ENCODE peak calls at places on chromosomes 5 and 9, in nine cellular contexts. One of them, this sample, is unnamed.

GRCh38 chr5:173923236-173924104 is 35.3 kb downstream of the CPEB4 start:
- DNase-seq in CD4-positive, alpha-beta T cell: no peak
- DNase-seq in NK-92 treated with Interleukin-12 subunit alpha and Interleukin-12 subunit beta, amount 100 ng/mL, for 24 hours: no peak
- DNase-seq in B cell: no peak
- DNase-seq in left lung: no peak
- DNase-seq in Caki2: no peak
- DNase-seq in non-pigmented ciliary epithelial cell: peak
- DNase-seq in activated CD4-positive, alpha-beta T cell treated with anti-CD3 and anti-CD28 coated beads, Interleukin-2, amount 50 U/mL, for 4 hours: no peak
- DNase-seq in activated gamma-delta T cell treated with Interleukin-2 at 50 U/mL for 16 hours: no peak
- DNase-seq in this sample: no peak

GRCh38 chr9:37539634-37540033 is 36.5 kb downstream of the FBXO10 start:
- DNase-seq in activated CD4-positive, alpha-beta T cell treated with anti-CD3 and anti-CD28 coated beads, Interleukin-2, amount 50 U/mL, for 4 hours: no peak
- DNase-seq in NK-92 treated with Interleukin-12 subunit alpha and Interleukin-12 subunit beta, amount 100 ng/mL, for 24 hours: no peak
- DNase-seq in B cell: no peak
- DNase-seq in left lung: no peak
- DNase-seq in non-pigmented ciliary epithelial cell: no peak
- DNase-seq in activated gamma-delta T cell treated with Interleukin-2 at 50 U/mL for 16 hours: no peak
- DNase-seq in Caki2: no peak
- DNase-seq in CD4-positive, alpha-beta T cell: no peak
- DNase-seq in this sample: no peak

GRCh38 chr5:152884006-152884405 is 478.9 kb upstream of the NMUR2 start:
- DNase-seq in CD4-positive, alpha-beta T cell: no peak
- DNase-seq in B cell: no peak
- DNase-seq in non-pigmented ciliary epithelial cell: no peak
- DNase-seq in Caki2: no peak
- DNase-seq in NK-92 treated with Interleukin-12 subunit alpha and Interleukin-12 subunit beta, amount 100 ng/mL, for 24 hours: no peak
- DNase-seq in activated CD4-positive, alpha-beta T cell treated with anti-CD3 and anti-CD28 coated beads, Interleukin-2, amount 50 U/mL, for 4 hours: no peak
- DNase-seq in activated gamma-delta T cell treated with Interleukin-2 at 50 U/mL for 16 hours: no peak
- DNase-seq in left lung: no peak
- DNase-seq in this sample: no peak

GRCh38 chr5:160231789-160232342 is 2.6 kb downstream of the FABP6 start:
- DNase-seq in Caki2: peak
- DNase-seq in CD4-positive, alpha-beta T cell: no peak
- DNase-seq in non-pigmented ciliary epithelial cell: no peak
- DNase-seq in NK-92 treated with Interleukin-12 subunit alpha and Interleukin-12 subunit beta, amount 100 ng/mL, for 24 hours: no peak
- DNase-seq in activated gamma-delta T cell treated with Interleukin-2 at 50 U/mL for 16 hours: no peak
- DNase-seq in activated CD4-positive, alpha-beta T cell treated with anti-CD3 and anti-CD28 coated beads, Interleukin-2, amount 50 U/mL, for 4 hours: no peak
- DNase-seq in B cell: no peak
- DNase-seq in left lung: no peak
- DNase-seq in this sample: no peak

GRCh38 chr5:31280210-31280609 is 86.7 kb downstream of the CDH6 start:
- DNase-seq in activated CD4-positive, alpha-beta T cell treated with anti-CD3 and anti-CD28 coated beads, Interleukin-2, amount 50 U/mL, for 4 hours: no peak
- DNase-seq in CD4-positive, alpha-beta T cell: no peak
- DNase-seq in left lung: no peak
- DNase-seq in NK-92 treated with Interleukin-12 subunit alpha and Interleukin-12 subunit beta, amount 100 ng/mL, for 24 hours: no peak
- DNase-seq in activated gamma-delta T cell treated with Interleukin-2 at 50 U/mL for 16 hours: no peak
- DNase-seq in B cell: no peak
- DNase-seq in Caki2: no peak
- DNase-seq in non-pigmented ciliary epithelial cell: no peak
- DNase-seq in this sample: no peak

GRCh38 chr9:125649826-125650225 is 57.2 kb downstream of the MAPKAP1 start:
- DNase-seq in Caki2: no peak
- DNase-seq in activated CD4-positive, alpha-beta T cell treated with anti-CD3 and anti-CD28 coated beads, Interleukin-2, amount 50 U/mL, for 4 hours: no peak
- DNase-seq in activated gamma-delta T cell treated with Interleukin-2 at 50 U/mL for 16 hours: no peak
- DNase-seq in NK-92 treated with Interleukin-12 subunit alpha and Interleukin-12 subunit beta, amount 100 ng/mL, for 24 hours: no peak
- DNase-seq in left lung: no peak
- DNase-seq in CD4-positive, alpha-beta T cell: no peak
- DNase-seq in B cell: no peak
- DNase-seq in non-pigmented ciliary epithelial cell: no peak
- DNase-seq in this sample: no peak

GRCh38 chr9:116580853-116581252 is 106.3 kb upstream of the TRIM32 start:
- DNase-seq in NK-92 treated with Interleukin-12 subunit alpha and Interleukin-12 subunit beta, amount 100 ng/mL, for 24 hours: no peak
- DNase-seq in activated CD4-positive, alpha-beta T cell treated with anti-CD3 and anti-CD28 coated beads, Interleukin-2, amount 50 U/mL, for 4 hours: no peak
- DNase-seq in CD4-positive, alpha-beta T cell: no peak
- DNase-seq in activated gamma-delta T cell treated with Interleukin-2 at 50 U/mL for 16 hours: no peak
- DNase-seq in non-pigmented ciliary epithelial cell: no peak
- DNase-seq in left lung: no peak
- DNase-seq in Caki2: no peak
- DNase-seq in B cell: no peak
- DNase-seq in this sample: no peak

GRCh38 chr5:151082274-151082902 is 1.6 kb upstream of the TNIP1 start:
- DNase-seq in activated gamma-delta T cell treated with Interleukin-2 at 50 U/mL for 16 hours: no peak
- DNase-seq in NK-92 treated with Interleukin-12 subunit alpha and Interleukin-12 subunit beta, amount 100 ng/mL, for 24 hours: no peak
- DNase-seq in Caki2: peak
- DNase-seq in CD4-positive, alpha-beta T cell: no peak
- DNase-seq in B cell: no peak
- DNase-seq in non-pigmented ciliary epithelial cell: no peak
- DNase-seq in activated CD4-positive, alpha-beta T cell treated with anti-CD3 and anti-CD28 coated beads, Interleukin-2, amount 50 U/mL, for 4 hours: no peak
- DNase-seq in left lung: no peak
- DNase-seq in this sample: no peak

GRCh38 chr5:152306386-152306785 is 98.7 kb downstream of the NMUR2 start:
- DNase-seq in Caki2: no peak
- DNase-seq in B cell: no peak
- DNase-seq in activated gamma-delta T cell treated with Interleukin-2 at 50 U/mL for 16 hours: no peak
- DNase-seq in CD4-positive, alpha-beta T cell: no peak
- DNase-seq in NK-92 treated with Interleukin-12 subunit alpha and Interleukin-12 subunit beta, amount 100 ng/mL, for 24 hours: no peak
- DNase-seq in activated CD4-positive, alpha-beta T cell treated with anti-CD3 and anti-CD28 coated beads, Interleukin-2, amount 50 U/mL, for 4 hours: no peak
- DNase-seq in non-pigmented ciliary epithelial cell: no peak
- DNase-seq in left lung: no peak
- DNase-seq in this sample: no peak

GRCh38 chr5:102582706-102583105 is 83.9 kb upstream of the SLCO6A1 start:
- DNase-seq in NK-92 treated with Interleukin-12 subunit alpha and Interleukin-12 subunit beta, amount 100 ng/mL, for 24 hours: no peak
- DNase-seq in B cell: no peak
- DNase-seq in left lung: no peak
- DNase-seq in activated CD4-positive, alpha-beta T cell treated with anti-CD3 and anti-CD28 coated beads, Interleukin-2, amount 50 U/mL, for 4 hours: no peak
- DNase-seq in Caki2: no peak
- DNase-seq in non-pigmented ciliary epithelial cell: no peak
- DNase-seq in CD4-positive, alpha-beta T cell: no peak
- DNase-seq in activated gamma-delta T cell treated with Interleukin-2 at 50 U/mL for 16 hours: no peak
- DNase-seq in this sample: no peak

GRCh38 chr9:123131258-123131657 is 97.8 kb downstream of the GPR21 start:
- DNase-seq in B cell: no peak
- DNase-seq in left lung: no peak
- DNase-seq in activated CD4-positive, alpha-beta T cell treated with anti-CD3 and anti-CD28 coated beads, Interleukin-2, amount 50 U/mL, for 4 hours: no peak
- DNase-seq in activated gamma-delta T cell treated with Interleukin-2 at 50 U/mL for 16 hours: no peak
- DNase-seq in non-pigmented ciliary epithelial cell: peak
- DNase-seq in NK-92 treated with Interleukin-12 subunit alpha and Interleukin-12 subunit beta, amount 100 ng/mL, for 24 hours: no peak
- DNase-seq in Caki2: no peak
- DNase-seq in CD4-positive, alpha-beta T cell: no peak
- DNase-seq in this sample: no peak

GRCh38 chr9:130942084-130942483 is 3.0 kb upstream of the FIBCD1 start:
- DNase-seq in NK-92 treated with Interleukin-12 subunit alpha and Interleukin-12 subunit beta, amount 100 ng/mL, for 24 hours: no peak
- DNase-seq in non-pigmented ciliary epithelial cell: no peak
- DNase-seq in activated gamma-delta T cell treated with Interleukin-2 at 50 U/mL for 16 hours: no peak
- DNase-seq in B cell: no peak
- DNase-seq in CD4-positive, alpha-beta T cell: no peak
- DNase-seq in left lung: peak
- DNase-seq in activated CD4-positive, alpha-beta T cell treated with anti-CD3 and anti-CD28 coated beads, Interleukin-2, amount 50 U/mL, for 4 hours: no peak
- DNase-seq in Caki2: no peak
- DNase-seq in this sample: no peak

GRCh38 chr5:164934561-164934960 is 1429.1 kb downstream of the MAT2B start:
- DNase-seq in left lung: no peak
- DNase-seq in NK-92 treated with Interleukin-12 subunit alpha and Interleukin-12 subunit beta, amount 100 ng/mL, for 24 hours: no peak
- DNase-seq in activated gamma-delta T cell treated with Interleukin-2 at 50 U/mL for 16 hours: no peak
- DNase-seq in CD4-positive, alpha-beta T cell: no peak
- DNase-seq in non-pigmented ciliary epithelial cell: no peak
- DNase-seq in Caki2: no peak
- DNase-seq in B cell: no peak
- DNase-seq in activated CD4-positive, alpha-beta T cell treated with anti-CD3 and anti-CD28 coated beads, Interleukin-2, amount 50 U/mL, for 4 hours: no peak
- DNase-seq in this sample: no peak

GRCh38 chr9:38251036-38251335 is 141.5 kb upstream of the ALDH1B1 start:
- DNase-seq in activated gamma-delta T cell treated with Interleukin-2 at 50 U/mL for 16 hours: no peak
- DNase-seq in CD4-positive, alpha-beta T cell: no peak
- DNase-seq in NK-92 treated with Interleukin-12 subunit alpha and Interleukin-12 subunit beta, amount 100 ng/mL, for 24 hours: no peak
- DNase-seq in B cell: no peak
- DNase-seq in non-pigmented ciliary epithelial cell: no peak
- DNase-seq in Caki2: no peak
- DNase-seq in left lung: no peak
- DNase-seq in activated CD4-positive, alpha-beta T cell treated with anti-CD3 and anti-CD28 coated beads, Interleukin-2, amount 50 U/mL, for 4 hours: no peak
- DNase-seq in this sample: no peak

GRCh38 chr5:142032747-142033631 is 20.2 kb upstream of the GNPDA1 start:
- DNase-seq in activated gamma-delta T cell treated with Interleukin-2 at 50 U/mL for 16 hours: no peak
- DNase-seq in activated CD4-positive, alpha-beta T cell treated with anti-CD3 and anti-CD28 coated beads, Interleukin-2, amount 50 U/mL, for 4 hours: no peak
- DNase-seq in B cell: no peak
- DNase-seq in left lung: no peak
- DNase-seq in non-pigmented ciliary epithelial cell: no peak
- DNase-seq in CD4-positive, alpha-beta T cell: no peak
- DNase-seq in NK-92 treated with Interleukin-12 subunit alpha and Interleukin-12 subunit beta, amount 100 ng/mL, for 24 hours: no peak
- DNase-seq in Caki2: no peak
- DNase-seq in this sample: no peak

GRCh38 chr5:179185256-179186091 is 125.3 kb downstream of the ZNF354C start:
- DNase-seq in activated gamma-delta T cell treated with Interleukin-2 at 50 U/mL for 16 hours: no peak
- DNase-seq in activated CD4-positive, alpha-beta T cell treated with anti-CD3 and anti-CD28 coated beads, Interleukin-2, amount 50 U/mL, for 4 hours: no peak
- DNase-seq in NK-92 treated with Interleukin-12 subunit alpha and Interleukin-12 subunit beta, amount 100 ng/mL, for 24 hours: no peak
- DNase-seq in non-pigmented ciliary epithelial cell: no peak
- DNase-seq in CD4-positive, alpha-beta T cell: no peak
- DNase-seq in Caki2: no peak
- DNase-seq in left lung: peak
- DNase-seq in B cell: no peak
- DNase-seq in this sample: no peak

GRCh38 chr9:88392549-88392948 is 4.3 kb downstream of the SPIN1 start:
- DNase-seq in non-pigmented ciliary epithelial cell: no peak
- DNase-seq in left lung: no peak
- DNase-seq in Caki2: no peak
- DNase-seq in CD4-positive, alpha-beta T cell: no peak
- DNase-seq in activated gamma-delta T cell treated with Interleukin-2 at 50 U/mL for 16 hours: no peak
- DNase-seq in activated CD4-positive, alpha-beta T cell treated with anti-CD3 and anti-CD28 coated beads, Interleukin-2, amount 50 U/mL, for 4 hours: no peak
- DNase-seq in B cell: no peak
- DNase-seq in NK-92 treated with Interleukin-12 subunit alpha and Interleukin-12 subunit beta, amount 100 ng/mL, for 24 hours: no peak
- DNase-seq in this sample: no peak

GRCh38 chr5:77390795-77391194 is 101.3 kb downstream of the WDR41 start:
- DNase-seq in non-pigmented ciliary epithelial cell: peak
- DNase-seq in NK-92 treated with Interleukin-12 subunit alpha and Interleukin-12 subunit beta, amount 100 ng/mL, for 24 hours: no peak
- DNase-seq in Caki2: no peak
- DNase-seq in activated gamma-delta T cell treated with Interleukin-2 at 50 U/mL for 16 hours: no peak
- DNase-seq in CD4-positive, alpha-beta T cell: no peak
- DNase-seq in B cell: no peak
- DNase-seq in activated CD4-positive, alpha-beta T cell treated with anti-CD3 and anti-CD28 coated beads, Interleukin-2, amount 50 U/mL, for 4 hours: no peak
- DNase-seq in left lung: no peak
- DNase-seq in this sample: no peak

GRCh38 chr9:5453004-5453403 is 2.7 kb downstream of the CD274 start:
- DNase-seq in activated CD4-positive, alpha-beta T cell treated with anti-CD3 and anti-CD28 coated beads, Interleukin-2, amount 50 U/mL, for 4 hours: no peak
- DNase-seq in activated gamma-delta T cell treated with Interleukin-2 at 50 U/mL for 16 hours: no peak
- DNase-seq in CD4-positive, alpha-beta T cell: no peak
- DNase-seq in B cell: no peak
- DNase-seq in Caki2: no peak
- DNase-seq in left lung: no peak
- DNase-seq in NK-92 treated with Interleukin-12 subunit alpha and Interleukin-12 subunit beta, amount 100 ng/mL, for 24 hours: no peak
- DNase-seq in non-pigmented ciliary epithelial cell: no peak
- DNase-seq in this sample: no peak

GRCh38 chr9:93088656-93089015 is 7.4 kb upstream of the CARD19 start:
- DNase-seq in left lung: no peak
- DNase-seq in activated gamma-delta T cell treated with Interleukin-2 at 50 U/mL for 16 hours: no peak
- DNase-seq in Caki2: no peak
- DNase-seq in CD4-positive, alpha-beta T cell: peak
- DNase-seq in activated CD4-positive, alpha-beta T cell treated with anti-CD3 and anti-CD28 coated beads, Interleukin-2, amount 50 U/mL, for 4 hours: no peak
- DNase-seq in non-pigmented ciliary epithelial cell: no peak
- DNase-seq in NK-92 treated with Interleukin-12 subunit alpha and Interleukin-12 subunit beta, amount 100 ng/mL, for 24 hours: no peak
- DNase-seq in B cell: no peak
- DNase-seq in this sample: no peak

GRCh38 chr5:145980257-145980656 is 43.9 kb downstream of the SH3RF2 start:
- DNase-seq in activated CD4-positive, alpha-beta T cell treated with anti-CD3 and anti-CD28 coated beads, Interleukin-2, amount 50 U/mL, for 4 hours: no peak
- DNase-seq in non-pigmented ciliary epithelial cell: no peak
- DNase-seq in Caki2: no peak
- DNase-seq in NK-92 treated with Interleukin-12 subunit alpha and Interleukin-12 subunit beta, amount 100 ng/mL, for 24 hours: no peak
- DNase-seq in left lung: no peak
- DNase-seq in B cell: no peak
- DNase-seq in activated gamma-delta T cell treated with Interleukin-2 at 50 U/mL for 16 hours: no peak
- DNase-seq in CD4-positive, alpha-beta T cell: no peak
- DNase-seq in this sample: no peak

GRCh38 chr5:137836301-137836700 is 31.4 kb upstream of the MYOT start:
- DNase-seq in activated gamma-delta T cell treated with Interleukin-2 at 50 U/mL for 16 hours: no peak
- DNase-seq in B cell: no peak
- DNase-seq in CD4-positive, alpha-beta T cell: no peak
- DNase-seq in activated CD4-positive, alpha-beta T cell treated with anti-CD3 and anti-CD28 coated beads, Interleukin-2, amount 50 U/mL, for 4 hours: no peak
- DNase-seq in non-pigmented ciliary epithelial cell: no peak
- DNase-seq in Caki2: no peak
- DNase-seq in left lung: no peak
- DNase-seq in NK-92 treated with Interleukin-12 subunit alpha and Interleukin-12 subunit beta, amount 100 ng/mL, for 24 hours: no peak
- DNase-seq in this sample: no peak

GRCh38 chr5:56383761-56384160 is 150.6 kb upstream of the ANKRD55 start:
- DNase-seq in NK-92 treated with Interleukin-12 subunit alpha and Interleukin-12 subunit beta, amount 100 ng/mL, for 24 hours: no peak
- DNase-seq in activated gamma-delta T cell treated with Interleukin-2 at 50 U/mL for 16 hours: no peak
- DNase-seq in left lung: peak
- DNase-seq in CD4-positive, alpha-beta T cell: no peak
- DNase-seq in Caki2: no peak
- DNase-seq in B cell: no peak
- DNase-seq in activated CD4-positive, alpha-beta T cell treated with anti-CD3 and anti-CD28 coated beads, Interleukin-2, amount 50 U/mL, for 4 hours: no peak
- DNase-seq in non-pigmented ciliary epithelial cell: no peak
- DNase-seq in this sample: no peak

GRCh38 chr5:142024771-142025304 is 12.0 kb upstream of the GNPDA1 start:
- DNase-seq in activated CD4-positive, alpha-beta T cell treated with anti-CD3 and anti-CD28 coated beads, Interleukin-2, amount 50 U/mL, for 4 hours: peak
- DNase-seq in activated gamma-delta T cell treated with Interleukin-2 at 50 U/mL for 16 hours: peak
- DNase-seq in NK-92 treated with Interleukin-12 subunit alpha and Interleukin-12 subunit beta, amount 100 ng/mL, for 24 hours: peak
- DNase-seq in CD4-positive, alpha-beta T cell: peak
- DNase-seq in B cell: peak
- DNase-seq in non-pigmented ciliary epithelial cell: peak
- DNase-seq in Caki2: peak
- DNase-seq in left lung: peak
- DNase-seq in this sample: peak

GRCh38 chr5:125269926-125270325 is 523.5 kb upstream of the ZNF608 start:
- DNase-seq in activated gamma-delta T cell treated with Interleukin-2 at 50 U/mL for 16 hours: no peak
- DNase-seq in B cell: no peak
- DNase-seq in Caki2: no peak
- DNase-seq in CD4-positive, alpha-beta T cell: no peak
- DNase-seq in non-pigmented ciliary epithelial cell: no peak
- DNase-seq in activated CD4-positive, alpha-beta T cell treated with anti-CD3 and anti-CD28 coated beads, Interleukin-2, amount 50 U/mL, for 4 hours: no peak
- DNase-seq in NK-92 treated with Interleukin-12 subunit alpha and Interleukin-12 subunit beta, amount 100 ng/mL, for 24 hours: no peak
- DNase-seq in left lung: no peak
- DNase-seq in this sample: no peak

GRCh38 chr5:27315541-27316282 is 277.3 kb upstream of the CDH9 start:
- DNase-seq in NK-92 treated with Interleukin-12 subunit alpha and Interleukin-12 subunit beta, amount 100 ng/mL, for 24 hours: no peak
- DNase-seq in Caki2: no peak
- DNase-seq in B cell: no peak
- DNase-seq in activated CD4-positive, alpha-beta T cell treated with anti-CD3 and anti-CD28 coated beads, Interleukin-2, amount 50 U/mL, for 4 hours: no peak
- DNase-seq in left lung: no peak
- DNase-seq in CD4-positive, alpha-beta T cell: no peak
- DNase-seq in non-pigmented ciliary epithelial cell: no peak
- DNase-seq in activated gamma-delta T cell treated with Interleukin-2 at 50 U/mL for 16 hours: no peak
- DNase-seq in this sample: no peak

GRCh38 chr5:168295574-168296201 is 4.2 kb downstream of the WWC1 start:
- DNase-seq in B cell: no peak
- DNase-seq in activated gamma-delta T cell treated with Interleukin-2 at 50 U/mL for 16 hours: no peak
- DNase-seq in activated CD4-positive, alpha-beta T cell treated with anti-CD3 and anti-CD28 coated beads, Interleukin-2, amount 50 U/mL, for 4 hours: no peak
- DNase-seq in NK-92 treated with Interleukin-12 subunit alpha and Interleukin-12 subunit beta, amount 100 ng/mL, for 24 hours: no peak
- DNase-seq in non-pigmented ciliary epithelial cell: peak
- DNase-seq in left lung: no peak
- DNase-seq in Caki2: peak
- DNase-seq in CD4-positive, alpha-beta T cell: no peak
- DNase-seq in this sample: no peak

GRCh38 chr5:156623381-156624040 is 226.6 kb upstream of the PPP1R2B start:
- DNase-seq in activated gamma-delta T cell treated with Interleukin-2 at 50 U/mL for 16 hours: no peak
- DNase-seq in left lung: no peak
- DNase-seq in CD4-positive, alpha-beta T cell: no peak
- DNase-seq in non-pigmented ciliary epithelial cell: no peak
- DNase-seq in B cell: no peak
- DNase-seq in Caki2: no peak
- DNase-seq in activated CD4-positive, alpha-beta T cell treated with anti-CD3 and anti-CD28 coated beads, Interleukin-2, amount 50 U/mL, for 4 hours: no peak
- DNase-seq in NK-92 treated with Interleukin-12 subunit alpha and Interleukin-12 subunit beta, amount 100 ng/mL, for 24 hours: no peak
- DNase-seq in this sample: no peak

GRCh38 chr5:174221454-174221853 is 175.9 kb downstream of the NSG2 start:
- DNase-seq in left lung: no peak
- DNase-seq in Caki2: no peak
- DNase-seq in activated gamma-delta T cell treated with Interleukin-2 at 50 U/mL for 16 hours: no peak
- DNase-seq in CD4-positive, alpha-beta T cell: no peak
- DNase-seq in activated CD4-positive, alpha-beta T cell treated with anti-CD3 and anti-CD28 coated beads, Interleukin-2, amount 50 U/mL, for 4 hours: no peak
- DNase-seq in B cell: no peak
- DNase-seq in non-pigmented ciliary epithelial cell: no peak
- DNase-seq in NK-92 treated with Interleukin-12 subunit alpha and Interleukin-12 subunit beta, amount 100 ng/mL, for 24 hours: no peak
- DNase-seq in this sample: no peak

This sample was measured in T-helper 17 cell.